ENCODE peak calls at places on chromosome 17, in nine cellular contexts. K, Z, I, Q, A, V, M, T and P are unnamed samples.

GRCh38 chr17:3026856-3027751 is 36.3 kb downstream of the OR1D5 start:
- DNase-seq in K (no peak), Z (no peak), I (peak), Q (no peak), A (no peak), V (no peak), M (no peak), T (no peak), P (no peak)

GRCh38 chr17:74968361-74968780 is 4.2 kb downstream of the HID1 start:
- DNase-seq in K (no peak), Z (no peak), I (no peak), Q (no peak), A (no peak), V (no peak), M (no peak), T (peak), P (no peak)

GRCh38 chr17:72725432-72726068 is 366.9 kb downstream of the SLC39A11 start:
- DNase-seq in K (peak), Z (peak), I (peak), Q (peak), A (peak), V (peak), M (peak), T (peak), P (peak)

GRCh38 chr17:7220593-7221280 is 999 bp downstream of the ACADVL start:
- DNase-seq in K (no peak), Z (peak), I (peak), Q (peak), A (peak), V (peak), M (peak), T (peak), P (no peak)

GRCh38 chr17:2782030-2782429 is 14.2 kb upstream of the RAP1GAP2 start:
- DNase-seq in K (no peak), Z (peak), I (no peak), Q (no peak), A (no peak), V (no peak), M (no peak), T (no peak), P (no peak)

GRCh38 chr17:80027043-80027435 is 8.6 kb downstream of the TBC1D16 start:
- DNase-seq in K (no peak), Z (no peak), I (no peak), Q (no peak), A (no peak), V (no peak), M (no peak), T (no peak), P (no peak)

GRCh38 chr17:60716766-60717165 is 39.1 kb downstream of the BCAS3 start:
- DNase-seq in K (no peak), Z (no peak), I (no peak), Q (no peak), A (no peak), V (no peak), M (no peak), T (no peak), P (no peak)

GRCh38 chr17:7560172-7561027 is 1.3 kb upstream of the SENP3 start:
- DNase-seq in K (peak), Z (peak), I (peak), Q (peak), A (no peak), V (peak), M (peak), T (peak), P (peak)

GRCh38 chr17:6639651-6640535 is 618 bp downstream of the KIAA0753 start:
- DNase-seq in K (peak), Z (peak), I (peak), Q (peak), A (peak), V (peak), M (peak), T (peak), P (no peak)

GRCh38 chr17:19904412-19904811 is 36.7 kb upstream of the ULK2 start:
- DNase-seq in K (no peak), Z (no peak), I (no peak), Q (no peak), A (no peak), V (no peak), M (no peak), T (no peak), P (no peak)

GRCh38 chr17:82356845-82357355 is 2.1 kb upstream of the TEX19 start:
- DNase-seq in K (no peak), Z (no peak), I (peak), Q (no peak), A (no peak), V (no peak), M (peak), T (no peak), P (no peak)

GRCh38 chr17:72609501-72609900 is 483.0 kb downstream of the SLC39A11 start:
- DNase-seq in K (no peak), Z (no peak), I (no peak), Q (no peak), A (no peak), V (no peak), M (no peak), T (no peak), P (no peak)

GRCh38 chr17:80028030-80028429 is 7.6 kb downstream of the TBC1D16 start:
- DNase-seq in K (no peak), Z (no peak), I (no peak), Q (no peak), A (peak), V (no peak), M (no peak), T (peak), P (no peak)

GRCh38 chr17:61806941-61807340 is 56.4 kb downstream of the BRIP1 start:
- DNase-seq in K (no peak), Z (no peak), I (no peak), Q (no peak), A (no peak), V (no peak), M (no peak), T (no peak), P (no peak)

GRCh38 chr17:77487677-77488530 is 347.1 kb downstream of the SEC14L1 start:
- DNase-seq in K (no peak), Z (no peak), I (no peak), Q (no peak), A (no peak), V (no peak), M (no peak), T (peak), P (no peak)

GRCh38 chr17:64001763-64002529 is 3.8 kb downstream of the PRR29 start:
- DNase-seq in K (no peak), Z (no peak), I (peak), Q (no peak), A (no peak), V (no peak), M (no peak), T (no peak), P (no peak)

GRCh38 chr17:81599719-81600486 is 37.0 kb downstream of the NPLOC4 start:
- DNase-seq in K (no peak), Z (no peak), I (no peak), Q (no peak), A (no peak), V (no peak), M (no peak), T (no peak), P (no peak)

GRCh38 chr17:1573932-1574696 is 11.5 kb upstream of the PITPNA start:
- DNase-seq in K (peak), Z (peak), I (peak), Q (peak), A (peak), V (peak), M (peak), T (peak), P (peak)

GRCh38 chr17:47300718-47301117 is 23.0 kb upstream of the EFCAB13 start:
- DNase-seq in K (no peak), Z (no peak), I (no peak), Q (no peak), A (no peak), V (no peak), M (no peak), T (no peak), P (no peak)

GRCh38 chr17:45745843-45746494 is 38.2 kb upstream of the CRHR1 start:
- DNase-seq in K (no peak), Z (no peak), I (peak), Q (no peak), A (no peak), V (no peak), M (no peak), T (no peak), P (no peak)

GRCh38 chr17:39325528-39326240 is 75.7 kb downstream of the FBXL20 start:
- DNase-seq in K (no peak), Z (no peak), I (no peak), Q (no peak), A (no peak), V (no peak), M (no peak), T (no peak), P (no peak)